ENCODE peak calls at places on chromosome 17, in eight cellular contexts. Y, V, K, A, N, L, Z and W are unnamed samples. For H3K36me3 and H3K27me3, the result is how much of the 10 kb centered on the place peaks cover.

GRCh38 chr17:37160940-37161339 is 212.2 kb downstream of the AATF start:
- DNase-seq in Y (no peak), V (no peak), K (no peak), A (no peak), N (no peak), L (no peak), Z (no peak), W (no peak)

GRCh38 chr17:1853698-1854097 is 23.9 kb downstream of the RPA1 start:
- DNase-seq in Y (no peak), V (no peak), K (no peak), A (no peak), N (no peak), L (no peak), Z (no peak), W (no peak)

GRCh38 chr17:29124135-29124930 is 55.9 kb downstream of the MYO18A start:
- DNase-seq in Y (peak), V (no peak), K (peak), A (no peak), N (no peak), L (peak), Z (no peak), W (no peak)

GRCh38 chr17:32958418-32958817 is 30.5 kb downstream of the TMEM98 start:
- DNase-seq in Y (no peak), V (no peak), K (no peak), A (no peak), N (no peak), L (no peak), Z (no peak), W (peak)

GRCh38 chr17:68775338-68775737 is 174.2 kb upstream of the FAM20A start:
- DNase-seq in Y (no peak), V (no peak), K (no peak), A (no peak), N (no peak), L (no peak), Z (no peak), W (peak)

GRCh38 chr17:73025041-73025440 is 67.4 kb downstream of the SLC39A11 start:
- DNase-seq in Y (no peak), V (no peak), K (no peak), A (no peak), N (no peak), L (no peak), Z (no peak), W (no peak)

GRCh38 chr17:3447625-3448024 is 14.0 kb upstream of the OR1E2 start:
- DNase-seq in Y (no peak), V (no peak), K (no peak), A (no peak), N (no peak), L (no peak), Z (no peak), W (no peak)

GRCh38 chr17:45104029-45104428 is 28.3 kb downstream of the PLCD3 start:
- DNase-seq in Y (no peak), V (no peak), K (no peak), A (no peak), N (no peak), L (no peak), Z (no peak), W (no peak)

GRCh38 chr17:65797809-65798208 is 236.4 kb upstream of the AXIN2 start:
- DNase-seq in Y (peak), V (no peak), K (no peak), A (no peak), N (no peak), L (peak), Z (no peak), W (no peak)

GRCh38 chr17:11583306-11583992 is 14.8 kb upstream of the DNAH9 start:
- DNase-seq in Y (no peak), V (no peak), K (no peak), A (no peak), N (no peak), L (no peak), Z (no peak), W (no peak)

GRCh38 chr17:58272367-58273280 is 8.1 kb downstream of the MPO start:
- DNase-seq in Y (no peak), V (no peak), K (no peak), A (no peak), N (no peak), L (no peak), Z (no peak), W (no peak)

GRCh38 chr17:3472137-3472536 is 518 bp upstream of the SPATA22 start:
- DNase-seq in Y (no peak), V (no peak), K (peak), A (no peak), N (no peak), L (no peak), Z (no peak), W (no peak)

GRCh38 chr17:43327834-43328420 is 70.9 kb upstream of the ARL4D start:
- DNase-seq in Y (no peak), V (no peak), K (no peak), A (no peak), N (no peak), L (no peak), Z (no peak), W (no peak)

GRCh38 chr17:44379887-44380286 is 9.6 kb downstream of the ITGA2B start:
- DNase-seq in Y (no peak), V (no peak), K (no peak), A (no peak), N (no peak), L (no peak), Z (no peak), W (no peak)

GRCh38 chr17:18858567-18859245 is 775 bp downstream of the PRPSAP2 start:
- DNase-seq in Y (no peak), V (no peak), K (no peak), A (no peak), N (no peak), L (no peak), Z (no peak), W (no peak)

GRCh38 chr17:12693640-12694039 is 27.9 kb downstream of the MYOCD start:
- DNase-seq in Y (no peak), V (no peak), K (no peak), A (no peak), N (no peak), L (no peak), Z (no peak), W (no peak)

GRCh38 chr17:81399481-81400153 is 4.4 kb downstream of the BAHCC1 start:
- DNase-seq in Y (no peak), V (no peak), K (peak), A (no peak), N (no peak), L (peak), Z (no peak), W (no peak)

GRCh38 chr17:59572301-59572924 is 7.0 kb downstream of the DHX40 start:
- DNase-seq in Y (no peak), V (no peak), K (no peak), A (no peak), N (no peak), L (no peak), Z (no peak), W (no peak)

GRCh38 chr17:34155947-34156346 is 99.1 kb upstream of the CCL2 start:
- DNase-seq in Y (no peak), V (no peak), K (no peak), A (no peak), N (no peak), L (no peak), Z (no peak), W (no peak)

GRCh38 chr17:57496382-57496781 is 240.1 kb downstream of the MSI2 start:
- DNase-seq in Y (no peak), V (no peak), K (no peak), A (no peak), N (no peak), L (no peak), Z (no peak), W (no peak)

GRCh38 chr17:57749701-57750100 is 4.6 kb upstream of the CCDC182 start:
- DNase-seq in Y (no peak), V (no peak), K (no peak), A (no peak), N (no peak), L (no peak), Z (no peak), W (no peak)

GRCh38 chr17:80665792-80666191 is 121.2 kb downstream of the RPTOR start:
- DNase-seq in Y (no peak), V (no peak), K (no peak), A (no peak), N (no peak), L (no peak), Z (no peak), W (no peak)

GRCh38 chr17:28992202-28992601 is 13.6 kb downstream of the SEZ6 start:
- DNase-seq in Y (no peak), V (no peak), K (no peak), A (no peak), N (no peak), L (no peak), Z (no peak), W (no peak)

GRCh38 chr17:79746955-79747507 is 16.3 kb downstream of the ENPP7 start:
- DNase-seq in Y (no peak), V (no peak), K (peak), A (no peak), N (no peak), L (no peak), Z (no peak), W (no peak)

GRCh38 chr17:31888124-31888523 is 13.4 kb downstream of the UTP6 start:
- DNase-seq in Y (no peak), V (no peak), K (no peak), A (no peak), N (no peak), L (no peak), Z (no peak), W (no peak)

GRCh38 chr17:57612202-57613071 is 132.7 kb downstream of the CCDC182 start:
- DNase-seq in Y (no peak), V (no peak), K (no peak), A (no peak), N (peak), L (peak), Z (no peak), W (no peak)

GRCh38 chr17:41360291-41360995 is 9.2 kb downstream of the KRT33B start:
- DNase-seq in Y (no peak), V (peak), K (no peak), A (no peak), N (no peak), L (no peak), Z (no peak), W (peak)

GRCh38 chr17:46144246-46144645 is 49.0 kb downstream of the KANSL1 start:
- DNase-seq in Y (no peak), V (no peak), K (no peak), A (no peak), N (no peak), L (no peak), Z (no peak), W (no peak)

GRCh38 chr17:82445542-82445941 is 5.0 kb downstream of the CYBC1 start:
- DNase-seq in Y (no peak), V (no peak), K (no peak), A (no peak), N (no peak), L (no peak), Z (no peak), W (no peak)

GRCh38 chr17:82446124-82446523 is 4.4 kb downstream of the CYBC1 start:
- DNase-seq in Y (no peak), V (no peak), K (no peak), A (no peak), N (no peak), L (no peak), Z (no peak), W (no peak)

GRCh38 chr17:82443465-82444283 is 6.9 kb downstream of the CYBC1 start:
- DNase-seq in Y (no peak), V (no peak), K (peak), A (no peak), N (no peak), L (no peak), Z (no peak), W (no peak)

GRCh38 chr17:82444284-82444893 is 6.2 kb downstream of the CYBC1 start:
- DNase-seq in Y (no peak), V (no peak), K (peak), A (no peak), N (no peak), L (no peak), Z (no peak), W (no peak)

GRCh38 chr17:82444941-82445521 is 5.5 kb downstream of the CYBC1 start:
- DNase-seq in Y (no peak), V (no peak), K (peak), A (no peak), N (no peak), L (no peak), Z (peak), W (no peak)
- H3K36me3 ChIP-seq in Y (under half), V (half or more), K (half or more), A (under half), N (under half), L (under half), Z (under half), W (under half)

GRCh38 chr17:30203471-30203981 is 32.0 kb downstream of the SLC6A4 start:
- DNase-seq in Y (no peak), V (no peak), K (no peak), A (no peak), N (no peak), L (peak), Z (no peak), W (no peak)
- TF ChIP-seq CTCF in Y (no peak), V (no peak), K (no peak), A (no peak), N (peak), L (peak), Z (no peak), W (no peak)

GRCh38 chr17:49939318-49939717 is 29.7 kb upstream of the DLX4 start:
- DNase-seq in Y (no peak), V (no peak), K (no peak), A (no peak), N (no peak), L (no peak), Z (no peak), W (no peak)
- H3K27me3 ChIP-seq in Y (under half), V (under half), K (under half), A (half or more), N (under half), L (under half), Z (under half), W (under half)

GRCh38 chr17:62033317-62033716 is 31.8 kb downstream of the MED13 start:
- DNase-seq in Y (no peak), V (no peak), K (no peak), A (no peak), N (no peak), L (no peak), Z (no peak), W (no peak)

GRCh38 chr17:62043140-62043539 is 21.9 kb downstream of the MED13 start:
- DNase-seq in Y (no peak), V (no peak), K (no peak), A (no peak), N (no peak), L (no peak), Z (no peak), W (no peak)

GRCh38 chr17:62043602-62044001 is 21.5 kb downstream of the MED13 start:
- DNase-seq in Y (no peak), V (no peak), K (no peak), A (no peak), N (no peak), L (no peak), Z (no peak), W (no peak)

GRCh38 chr17:62032480-62032879 is 32.6 kb downstream of the MED13 start:
- DNase-seq in Y (no peak), V (no peak), K (no peak), A (no peak), N (no peak), L (no peak), Z (no peak), W (no peak)

GRCh38 chr17:62038248-62038647 is 26.8 kb downstream of the MED13 start:
- DNase-seq in Y (no peak), V (no peak), K (no peak), A (no peak), N (no peak), L (no peak), Z (no peak), W (no peak)
- H3K36me3 ChIP-seq in Y (half or more), V (half or more), K (half or more), A (under half), N (under half), L (half or more), Z (under half), W (under half)

GRCh38 chr17:76137351-76138233 is 3.5 kb downstream of the FOXJ1 start:
- DNase-seq in Y (no peak), V (no peak), K (peak), A (no peak), N (no peak), L (no peak), Z (no peak), W (no peak)

GRCh38 chr17:76135810-76136188 is 5.2 kb downstream of the FOXJ1 start:
- DNase-seq in Y (no peak), V (no peak), K (no peak), A (no peak), N (no peak), L (no peak), Z (no peak), W (no peak)

GRCh38 chr17:76136276-76137025 is 4.6 kb downstream of the FOXJ1 start:
- DNase-seq in Y (no peak), V (no peak), K (no peak), A (no peak), N (no peak), L (no peak), Z (no peak), W (no peak)

GRCh38 chr17:76138234-76138895 is 2.7 kb downstream of the FOXJ1 start:
- DNase-seq in Y (no peak), V (no peak), K (peak), A (no peak), N (no peak), L (no peak), Z (no peak), W (no peak)

GRCh38 chr17:76137026-76137350 is 4.1 kb downstream of the FOXJ1 start:
- DNase-seq in Y (no peak), V (no peak), K (no peak), A (no peak), N (no peak), L (no peak), Z (no peak), W (no peak)
- TF ChIP-seq CTCF in Y (no peak), V (no peak), K (no peak), A (no peak), N (no peak), L (no peak), Z (no peak), W (no peak)